ENCODE peak calls at places on chromosomes 4 and X, in five cellular contexts. D, J, B, V and E are unnamed samples.

GRCh38 chr4:173436149-173436579 is 37.2 kb upstream of the SCRG1 start:
- DNase-seq in D (no peak), J (no peak), B (peak; percentile 78), V (peak; percentile 33), E (no peak)

GRCh38 chr4:154366956-154367355 is 124.6 kb downstream of the DCHS2 start:
- DNase-seq in D (no peak), J (no peak), B (no peak), V (no peak), E (no peak)

GRCh38 chrX:51144828-51145442 is 187.7 kb upstream of the NUDT10 start:
- DNase-seq in D (no peak), J (no peak), B (peak; percentile 37), V (peak; percentile 47), E (peak; percentile 40)

GRCh38 chr4:176123710-176124407 is 58.2 kb downstream of the WDR17 start:
- DNase-seq in D (no peak), J (no peak), B (peak; percentile 21), V (peak; percentile 27), E (peak; percentile 18)

GRCh38 chrX:6738518-6739470 is 203.9 kb upstream of the VCX3A start:
- DNase-seq in D (no peak), J (no peak), B (no peak), V (no peak), E (no peak)

GRCh38 chr4:11623726-11624037 is 195.0 kb upstream of the HS3ST1 start:
- DNase-seq in D (no peak), J (no peak), B (peak; percentile 49), V (no peak), E (no peak)

GRCh38 chrX:21946925-21947641 is 6.6 kb downstream of the SMS start:
- DNase-seq in D (no peak), J (no peak), B (peak; percentile 57), V (no peak), E (no peak)

GRCh38 chr4:54930226-54930625 is 195.2 kb downstream of the KDR start:
- DNase-seq in D (no peak), J (no peak), B (peak; percentile 94), V (no peak), E (no peak)

GRCh38 chrX:74372272-74372671 is 49.0 kb upstream of the SLC16A2 start:
- DNase-seq in D (no peak), J (no peak), B (no peak), V (no peak), E (no peak)

DNA sequence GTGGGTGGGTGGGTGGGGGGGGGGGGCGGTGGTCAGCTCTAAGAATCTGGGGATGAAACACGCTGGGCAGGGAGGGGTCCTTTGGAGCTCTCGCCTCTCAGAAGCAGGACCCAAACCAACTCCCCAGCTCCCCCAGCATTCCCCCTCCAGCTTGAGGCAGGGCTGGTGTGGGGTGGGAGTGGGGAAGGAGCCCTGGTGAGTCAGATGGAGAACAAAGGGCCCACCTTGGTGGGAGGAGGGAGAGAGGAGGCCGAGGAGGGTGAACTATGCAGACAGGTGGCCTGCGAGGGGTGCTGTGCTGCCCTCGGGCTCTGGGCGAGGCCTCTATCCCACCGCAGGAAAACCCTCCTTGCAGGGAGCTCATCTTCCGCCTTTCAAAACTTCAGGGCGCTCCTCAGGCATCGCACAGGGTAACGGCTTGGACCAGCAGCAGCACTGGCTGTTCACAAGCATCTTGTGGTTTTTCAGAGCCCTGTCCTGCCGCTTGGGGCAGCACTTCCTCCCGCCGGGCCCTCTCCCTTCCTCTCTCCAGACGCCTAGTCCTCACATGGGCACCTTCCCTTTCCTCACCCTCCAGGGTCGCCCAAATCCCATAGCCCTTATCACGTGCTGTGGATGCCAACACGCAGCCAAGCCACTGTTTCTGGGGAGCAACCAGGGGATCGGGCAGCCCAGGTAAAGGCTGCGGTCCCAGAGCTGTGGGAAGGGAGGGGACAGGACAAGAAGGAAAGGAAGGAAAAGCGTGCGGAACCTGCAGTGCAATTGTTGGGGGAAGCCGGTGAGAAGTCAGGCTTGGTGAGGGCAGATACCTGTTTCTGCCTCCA is 34.0 kb upstream of the GRPEL1 start:
- DNase-seq in D (peak; percentile 51), J (peak; percentile 37), B (peak; percentile 61), V (peak; percentile 71), E (peak; percentile 80)
- TF ChIP-seq CTCF in D (peak; percentile 76), J (peak; percentile 57), B (peak; percentile 76), V (peak; percentile 72), E (peak; percentile 73)

GRCh38 chr4:56626963-56627362 is 54.1 kb downstream of the HOPX start:
- DNase-seq in D (no peak), J (no peak), B (peak; percentile 8), V (no peak), E (no peak)
- TF ChIP-seq CTCF in D (no peak), J (no peak), B (no peak), V (no peak), E (no peak)

DNA sequence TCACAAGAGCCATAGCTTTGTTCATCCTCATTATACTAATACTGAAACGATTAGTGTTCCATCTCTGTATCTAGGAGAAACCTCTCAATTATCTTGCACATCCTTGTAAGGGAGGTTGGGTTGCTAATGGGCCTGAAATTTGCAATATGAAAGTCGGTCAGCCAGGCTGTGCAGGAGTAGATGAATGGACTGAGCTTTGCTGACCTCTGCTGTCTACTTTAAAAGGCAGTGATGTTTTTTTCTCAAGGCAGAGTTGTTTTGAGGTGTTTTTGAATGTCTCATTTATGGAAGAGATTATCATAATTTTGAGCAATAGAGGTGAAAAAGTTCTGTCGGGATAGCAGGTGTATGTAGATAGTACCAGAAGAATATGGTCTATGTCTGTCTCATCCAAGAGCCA is 47.9 kb upstream of the LINC00632 start:
- DNase-seq in D (no peak), J (no peak), B (no peak), V (no peak), E (no peak)
- TF ChIP-seq CTCF in D (no peak), J (no peak), B (no peak), V (no peak), E (no peak)

GRCh38 chrX:108203540-108203939 is 112.0 kb downstream of the ATG4A start:
- DNase-seq in D (no peak), J (no peak), B (no peak), V (no peak), E (no peak)

GRCh38 chrX:108198420-108198819 is 106.8 kb downstream of the ATG4A start:
- DNase-seq in D (no peak), J (no peak), B (peak; percentile 76), V (no peak), E (no peak)

GRCh38 chrX:108199041-108199440 is 107.5 kb downstream of the ATG4A start:
- DNase-seq in D (no peak), J (no peak), B (peak; percentile 4), V (no peak), E (no peak)

DNA sequence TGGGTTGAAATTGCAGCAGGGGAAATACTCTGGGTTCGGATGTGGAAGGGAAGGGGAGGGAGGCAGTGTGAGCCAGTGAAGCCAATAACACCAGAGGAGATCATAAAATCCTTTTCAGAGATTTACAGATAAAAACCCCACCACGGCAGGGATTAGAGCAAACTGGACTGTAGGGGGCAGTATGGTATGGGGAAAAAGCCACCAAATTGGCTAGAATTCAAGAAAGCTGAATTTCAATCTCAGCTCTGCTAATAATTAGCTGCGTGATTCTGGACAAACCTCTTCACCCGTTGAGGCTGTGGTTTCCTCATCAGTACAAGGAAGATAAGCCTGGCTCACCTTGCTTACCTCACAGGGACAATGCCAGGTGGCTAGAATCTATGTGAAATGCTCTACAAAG is 108.1 kb downstream of the ATG4A start:
- DNase-seq in D (no peak), J (no peak), B (peak; percentile 59), V (peak; percentile 52), E (peak; percentile 24)
- TF ChIP-seq CTCF in D (peak; percentile 55), J (no peak), B (peak; percentile 62), V (peak; percentile 59), E (peak; percentile 64)

DNA sequence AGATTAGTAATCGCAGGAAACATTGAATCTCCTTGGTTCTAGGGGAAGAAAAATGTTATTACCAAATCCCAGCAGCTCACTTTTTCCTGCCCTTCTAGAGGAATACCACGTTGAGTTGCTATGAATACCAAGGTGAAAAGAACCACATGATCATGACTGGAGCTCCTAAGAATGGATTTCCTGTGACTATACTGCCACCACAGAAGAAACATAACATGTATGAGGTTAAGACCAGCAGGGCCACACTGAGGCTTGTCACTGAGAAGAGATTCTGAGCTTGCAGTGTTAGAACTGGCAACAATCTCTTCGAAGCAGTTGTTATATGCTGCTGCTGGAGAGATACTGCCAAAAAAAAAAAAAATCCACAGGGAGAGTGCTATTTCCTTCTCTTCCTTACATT is 1235.3 kb downstream of the FSTL5 start:
- DNase-seq in D (no peak), J (no peak), B (no peak), V (no peak), E (no peak)
- TF ChIP-seq CTCF in D (no peak), J (no peak), B (no peak), V (no peak), E (no peak)

DNA sequence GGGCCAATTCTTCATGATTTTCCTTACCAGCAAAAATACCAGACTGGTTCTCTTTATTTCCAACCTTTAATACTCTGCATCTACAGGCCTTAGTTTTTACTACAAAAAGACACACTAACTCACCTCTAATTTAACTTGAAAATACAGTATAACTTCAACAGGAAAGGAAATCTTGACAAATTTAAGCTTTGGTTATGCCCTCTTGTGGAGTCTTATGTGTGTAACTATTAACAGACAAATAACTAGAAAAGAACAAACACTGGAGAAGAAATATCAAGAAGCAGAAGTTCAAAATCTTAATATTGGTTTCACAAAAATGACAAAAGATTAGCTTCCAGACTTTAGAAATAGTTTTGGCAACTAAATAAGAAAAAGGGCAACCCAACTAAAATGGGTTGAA is 33.0 kb downstream of the PPA2 start:
- DNase-seq in D (no peak), J (no peak), B (no peak), V (no peak), E (no peak)
- TF ChIP-seq CTCF in D (no peak), J (no peak), B (no peak), V (no peak), E (no peak)

GRCh38 chrX:47523713-47524166 is 37.3 kb upstream of the ARAF start:
- DNase-seq in D (no peak), J (no peak), B (no peak), V (no peak), E (peak; percentile 11)
- TF ChIP-seq CTCF in D (no peak), J (no peak), B (no peak), V (no peak), E (peak; percentile 26)